ENCODE peak calls at places on chromosomes 4 and X, in ten cellular contexts. X, A, G, Y, R, Z, S, J, N and I are unnamed samples.
A peak's percentile ranks its signal among the peaks of the same experiment; 100 is the strongest.

GRCh38 chr4:81040175-81040659 is 9.7 kb downstream of the BMP3 start:
- DNase-seq in N (no peak), Y (no peak), R (no peak), G (no peak), S (no peak), J (peak; percentile 35), X (no peak), A (no peak), Z (no peak), I (no peak)

GRCh38 chr4:139054791-139055376 is 39.3 kb downstream of the NOCT start:
- DNase-seq in R (no peak), Z (no peak), A (no peak), J (peak; percentile 26), G (no peak), Y (no peak), X (no peak), N (no peak), S (no peak), I (no peak)

GRCh38 chr4:113943863-113944262 is 35.6 kb downstream of the ARSJ start:
- DNase-seq in N (no peak), G (no peak), A (no peak), X (no peak), Z (no peak), R (no peak), J (peak; percentile 50), S (no peak), Y (no peak), I (no peak)

GRCh38 chrX:31333181-31333831 is 261.5 kb upstream of the FTHL17 start:
- DNase-seq in R (no peak), A (no peak), J (peak; percentile 84), Z (no peak), X (no peak), G (no peak), Y (no peak), N (no peak), S (no peak), I (no peak)

GRCh38 chr4:67437974-67438713 is 107.2 kb downstream of the CENPC start:
- DNase-seq in Y (no peak), X (no peak), J (peak; percentile 85), G (no peak), N (no peak), A (no peak), R (no peak), Z (no peak), S (no peak), I (no peak)

GRCh38 chrX:43581888-43582539 is 74.1 kb upstream of the MAOA start:
- DNase-seq in G (no peak), R (no peak), X (no peak), A (no peak), Z (no peak), N (no peak), Y (no peak), J (no peak), S (no peak), I (no peak)

GRCh38 chrX:8724176-8724757 is 7.7 kb downstream of the ANOS1 start:
- DNase-seq in G (no peak), J (no peak), X (peak; percentile 22), N (no peak), S (no peak), Y (no peak), R (peak; percentile 11), Z (no peak), A (no peak), I (no peak)

GRCh38 chr4:93897559-93897958 is 69.0 kb downstream of the ATOH1 start:
- DNase-seq in X (no peak), J (no peak), Z (no peak), Y (no peak), R (peak; percentile 7), A (no peak), N (no peak), S (no peak), G (no peak), I (no peak)

GRCh38 chr4:56240554-56241190 is 146.6 kb downstream of the AASDH start:
- DNase-seq in J (no peak), X (no peak), G (no peak), A (no peak), R (no peak), S (no peak), Y (no peak), Z (no peak), N (no peak), I (no peak)

GRCh38 chr4:78707793-78708192 is 68.4 kb upstream of the BMP2K start:
- DNase-seq in G (no peak), R (no peak), N (no peak), Z (no peak), X (no peak), S (no peak), Y (no peak), A (no peak), J (no peak), I (no peak)

GRCh38 chr4:152357206-152357605 is 178.7 kb downstream of the FBXW7 start:
- DNase-seq in A (peak; percentile 22), S (no peak), G (peak; percentile 15), N (no peak), R (no peak), Y (no peak), X (no peak), J (peak; percentile 45), Z (no peak), I (no peak)

DNA sequence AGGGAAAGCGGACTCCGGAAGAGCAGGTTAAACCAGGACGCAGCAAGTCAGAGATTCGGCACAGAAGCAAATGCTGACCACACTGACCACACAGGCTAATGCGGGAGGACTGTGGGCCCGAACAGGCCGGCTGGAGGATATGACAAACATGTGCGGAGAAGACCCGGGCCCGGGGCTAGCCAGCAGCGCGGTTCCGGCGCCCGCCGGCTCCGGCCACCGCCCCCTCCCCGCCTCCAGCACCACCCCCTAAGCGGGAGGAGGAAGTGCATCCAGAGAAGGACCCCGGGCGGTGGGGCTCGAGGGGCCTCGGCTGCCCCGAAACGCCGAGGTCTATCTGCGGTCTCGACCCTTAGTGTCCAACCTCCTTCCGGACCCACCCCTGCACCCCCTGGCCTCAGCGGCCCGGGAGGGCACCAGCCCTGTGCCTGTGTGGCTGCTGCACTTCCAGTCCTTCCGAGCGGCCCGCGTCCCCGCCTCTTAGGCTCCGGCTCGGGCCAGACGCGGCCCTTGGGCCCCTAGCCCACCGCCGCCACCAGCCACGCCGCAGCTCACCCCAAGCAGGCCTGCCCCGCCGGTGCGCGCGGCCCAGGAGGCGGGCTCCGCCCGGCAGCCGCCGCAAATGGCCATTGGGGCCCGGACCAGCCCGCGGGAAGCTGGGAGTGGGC is 2.1 kb downstream of the ELOVL6 start:
- DNase-seq in N (no peak), X (peak; percentile 48), J (peak; percentile 32), A (peak; percentile 29), S (peak; percentile 66), G (peak; percentile 73), Z (peak; percentile 74), R (peak; percentile 6), Y (peak; percentile 23), I (peak; percentile 64)
- TF ChIP-seq POLR2A in N (peak; percentile 73), X (peak; percentile 45), J (no peak), A (no peak), S (no peak), G (no peak), Z (peak; percentile 22), R (peak; percentile 39), Y (peak; percentile 10), I (no peak)

GRCh38 chr4:142660728-142661127 is 185.4 kb downstream of the INPP4B start:
- DNase-seq in R (no peak), A (no peak), J (no peak), S (no peak), Z (no peak), N (no peak), G (no peak), X (no peak), Y (no peak), I (peak; percentile 26)
- TF ChIP-seq CTCF in R (no peak), A (no peak), J (no peak), S (no peak), Z (no peak), N (peak; percentile 4), G (peak; percentile 7), X (no peak), Y (no peak), I (no peak)

DNA sequence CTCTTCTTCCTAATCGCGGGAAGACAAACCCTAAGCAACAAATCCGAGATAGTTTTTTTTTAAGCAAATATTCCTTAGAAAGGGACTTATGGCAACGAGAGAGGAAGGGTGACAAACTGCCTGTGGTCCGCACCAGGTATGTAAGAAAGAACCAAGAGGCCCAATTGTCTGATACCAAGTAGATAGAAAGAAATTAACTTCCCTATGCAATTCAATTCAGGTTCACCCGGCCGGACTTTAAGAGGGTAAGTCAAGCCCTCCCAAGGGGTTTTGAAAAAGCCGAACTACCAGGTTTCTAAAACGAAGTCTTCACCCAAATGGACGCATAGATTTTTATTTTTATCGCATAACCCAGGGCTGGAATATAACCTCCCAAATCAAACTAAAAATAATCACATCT is 1.7 kb upstream of the MAB21L2 start:
- DNase-seq in N (no peak), G (no peak), A (no peak), S (no peak), J (no peak), X (no peak), Z (no peak), Y (no peak), R (no peak), I (no peak)
- H3K4me3 ChIP-seq in N (no peak overlapping the region), G (peak overlapping the region; percentile 46), A (no peak overlapping the region), S (peak overlapping the region; percentile 79), J (peak overlapping the region; percentile 49), X (no peak overlapping the region), Z (no peak overlapping the region), Y (peak overlapping the region; percentile 22), R (no peak overlapping the region), I (no peak overlapping the region)

GRCh38 chrX:369563-370101 is 17.1 kb downstream of the PPP2R3B start:
- DNase-seq in N (no peak), Z (no peak), S (no peak), X (no peak), R (no peak), Y (no peak), J (no peak), A (no peak), G (peak; percentile 49), I (no peak)

GRCh38 chrX:368811-369562 is 17.7 kb downstream of the PPP2R3B start:
- DNase-seq in Y (no peak), A (no peak), J (peak; percentile 52), Z (no peak), X (no peak), S (no peak), N (no peak), G (no peak), R (peak; percentile 39), I (no peak)

GRCh38 chrX:370244-370962 is 16.3 kb downstream of the PPP2R3B start:
- DNase-seq in S (no peak), R (no peak), Y (no peak), G (no peak), A (no peak), X (no peak), J (no peak), N (no peak), Z (peak; percentile 76), I (no peak)

GRCh38 chrX:367349-367748 is 19.4 kb downstream of the PPP2R3B start:
- DNase-seq in Z (no peak), G (peak; percentile 10), A (no peak), N (no peak), Y (no peak), S (no peak), J (no peak), R (no peak), X (no peak), I (no peak)

DNA sequence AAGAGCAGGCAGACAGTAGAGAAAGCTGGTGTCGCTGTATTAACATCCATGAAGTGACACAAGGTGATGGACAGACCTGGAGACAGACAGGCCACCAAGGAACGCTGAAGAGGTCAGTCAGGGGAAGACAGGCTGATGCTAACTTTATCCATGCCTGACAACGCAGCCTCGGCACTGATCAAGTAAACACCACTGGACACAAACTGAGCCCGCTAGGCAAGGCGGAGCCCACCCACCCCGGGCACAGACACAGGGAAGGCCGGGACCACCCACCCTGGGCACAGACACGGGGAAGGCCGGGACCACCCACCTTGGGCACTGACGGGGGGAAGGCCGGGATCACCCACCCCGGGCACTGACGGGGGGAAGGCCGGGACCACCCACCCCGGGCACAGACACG is 18.8 kb downstream of the PPP2R3B start:
- DNase-seq in R (no peak), S (no peak), A (no peak), Z (no peak), X (no peak), Y (no peak), J (no peak), N (no peak), G (peak; percentile 30), I (no peak)
- TF ChIP-seq POLR2A in R (no peak), S (no peak), A (no peak), Z (no peak), X (no peak), Y (no peak), J (no peak), N (no peak), G (no peak), I (no peak)